ENCODE peak calls at places on chromosomes 2 and 18, in eight cellular contexts. One of them, this sample, is unnamed.

GRCh38 chr2:232420463-232421188 is 14.0 kb downstream of the ALPG start:
- DNase-seq in A172: no peak
- DNase-seq in HS-27A: no peak
- DNase-seq in T-helper 17 cell: no peak
- DNase-seq in stimulated activated CD8-positive, alpha-beta memory T cell treated with anti-CD3 and anti-CD28 coated beads, Interleukin-12 subunit alpha, Interleukin-12 subunit beta, amount 100 ng/mL, for 4 hours: no peak
- DNase-seq in neural progenitor cell: peak
- DNase-seq in GM03348: peak
- DNase-seq in AG09319: no peak
- DNase-seq in this sample: peak

GRCh38 chr2:233429175-233429897 is 75.0 kb downstream of the DGKD start:
- DNase-seq in A172: no peak
- DNase-seq in HS-27A: no peak
- DNase-seq in T-helper 17 cell: no peak
- DNase-seq in stimulated activated CD8-positive, alpha-beta memory T cell treated with anti-CD3 and anti-CD28 coated beads, Interleukin-12 subunit alpha, Interleukin-12 subunit beta, amount 100 ng/mL, for 4 hours: no peak
- DNase-seq in neural progenitor cell: no peak
- DNase-seq in GM03348: no peak
- DNase-seq in AG09319: no peak
- DNase-seq in this sample: no peak

GRCh38 chr2:47640356-47640755 is 142.6 kb upstream of the MSH6 start:
- DNase-seq in A172: no peak
- DNase-seq in HS-27A: no peak
- DNase-seq in T-helper 17 cell: no peak
- DNase-seq in stimulated activated CD8-positive, alpha-beta memory T cell treated with anti-CD3 and anti-CD28 coated beads, Interleukin-12 subunit alpha, Interleukin-12 subunit beta, amount 100 ng/mL, for 4 hours: no peak
- DNase-seq in neural progenitor cell: no peak
- DNase-seq in GM03348: no peak
- DNase-seq in AG09319: no peak
- DNase-seq in this sample: no peak

GRCh38 chr2:109487237-109487869 is 126.4 kb downstream of the SEPTIN10 start:
- DNase-seq in A172: peak
- DNase-seq in HS-27A: peak
- DNase-seq in T-helper 17 cell: no peak
- DNase-seq in stimulated activated CD8-positive, alpha-beta memory T cell treated with anti-CD3 and anti-CD28 coated beads, Interleukin-12 subunit alpha, Interleukin-12 subunit beta, amount 100 ng/mL, for 4 hours: no peak
- DNase-seq in neural progenitor cell: no peak
- DNase-seq in GM03348: no peak
- DNase-seq in AG09319: peak
- DNase-seq in this sample: no peak

GRCh38 chr2:28117104-28117596 is 226.6 kb downstream of the BABAM2 start:
- DNase-seq in A172: no peak
- DNase-seq in HS-27A: no peak
- DNase-seq in T-helper 17 cell: no peak
- DNase-seq in stimulated activated CD8-positive, alpha-beta memory T cell treated with anti-CD3 and anti-CD28 coated beads, Interleukin-12 subunit alpha, Interleukin-12 subunit beta, amount 100 ng/mL, for 4 hours: no peak
- DNase-seq in neural progenitor cell: no peak
- DNase-seq in GM03348: no peak
- DNase-seq in AG09319: no peak
- DNase-seq in this sample: no peak

GRCh38 chr18:67766930-67767329 is 250.4 kb upstream of the DSEL start:
- DNase-seq in A172: peak
- DNase-seq in HS-27A: no peak
- DNase-seq in T-helper 17 cell: no peak
- DNase-seq in stimulated activated CD8-positive, alpha-beta memory T cell treated with anti-CD3 and anti-CD28 coated beads, Interleukin-12 subunit alpha, Interleukin-12 subunit beta, amount 100 ng/mL, for 4 hours: no peak
- DNase-seq in neural progenitor cell: no peak
- DNase-seq in GM03348: no peak
- DNase-seq in AG09319: peak
- DNase-seq in this sample: no peak

GRCh38 chr2:241125626-241126025 is 23.5 kb upstream of the MTERF4 start:
- DNase-seq in A172: no peak
- DNase-seq in HS-27A: no peak
- DNase-seq in T-helper 17 cell: no peak
- DNase-seq in stimulated activated CD8-positive, alpha-beta memory T cell treated with anti-CD3 and anti-CD28 coated beads, Interleukin-12 subunit alpha, Interleukin-12 subunit beta, amount 100 ng/mL, for 4 hours: no peak
- DNase-seq in neural progenitor cell: no peak
- DNase-seq in GM03348: no peak
- DNase-seq in AG09319: no peak
- DNase-seq in this sample: no peak

GRCh38 chr2:231348173-231348572 is 47.3 kb upstream of the B3GNT7 start:
- DNase-seq in A172: no peak
- DNase-seq in HS-27A: no peak
- DNase-seq in T-helper 17 cell: no peak
- DNase-seq in stimulated activated CD8-positive, alpha-beta memory T cell treated with anti-CD3 and anti-CD28 coated beads, Interleukin-12 subunit alpha, Interleukin-12 subunit beta, amount 100 ng/mL, for 4 hours: no peak
- DNase-seq in neural progenitor cell: no peak
- DNase-seq in GM03348: no peak
- DNase-seq in AG09319: no peak
- DNase-seq in this sample: peak

GRCh38 chr2:219119422-219120043 is 41.1 kb downstream of the NHEJ1 start:
- DNase-seq in A172: peak
- DNase-seq in HS-27A: no peak
- DNase-seq in T-helper 17 cell: peak
- DNase-seq in stimulated activated CD8-positive, alpha-beta memory T cell treated with anti-CD3 and anti-CD28 coated beads, Interleukin-12 subunit alpha, Interleukin-12 subunit beta, amount 100 ng/mL, for 4 hours: no peak
- DNase-seq in neural progenitor cell: peak
- DNase-seq in GM03348: peak
- DNase-seq in AG09319: peak
- DNase-seq in this sample: peak

GRCh38 chr2:217902281-217903141 is 100.3 kb downstream of the TNS1 start:
- DNase-seq in A172: no peak
- DNase-seq in HS-27A: no peak
- DNase-seq in T-helper 17 cell: no peak
- DNase-seq in stimulated activated CD8-positive, alpha-beta memory T cell treated with anti-CD3 and anti-CD28 coated beads, Interleukin-12 subunit alpha, Interleukin-12 subunit beta, amount 100 ng/mL, for 4 hours: no peak
- DNase-seq in neural progenitor cell: no peak
- DNase-seq in GM03348: peak
- DNase-seq in AG09319: no peak
- DNase-seq in this sample: no peak

GRCh38 chr2:227804970-227805369 is 8.7 kb upstream of the CCL20 start:
- DNase-seq in A172: no peak
- DNase-seq in HS-27A: no peak
- DNase-seq in T-helper 17 cell: no peak
- DNase-seq in stimulated activated CD8-positive, alpha-beta memory T cell treated with anti-CD3 and anti-CD28 coated beads, Interleukin-12 subunit alpha, Interleukin-12 subunit beta, amount 100 ng/mL, for 4 hours: no peak
- DNase-seq in neural progenitor cell: no peak
- DNase-seq in GM03348: no peak
- DNase-seq in AG09319: no peak
- DNase-seq in this sample: no peak

GRCh38 chr2:26284132-26284531 is 39.4 kb downstream of the HADHB start:
- DNase-seq in A172: peak
- DNase-seq in HS-27A: peak
- DNase-seq in T-helper 17 cell: no peak
- DNase-seq in stimulated activated CD8-positive, alpha-beta memory T cell treated with anti-CD3 and anti-CD28 coated beads, Interleukin-12 subunit alpha, Interleukin-12 subunit beta, amount 100 ng/mL, for 4 hours: no peak
- DNase-seq in neural progenitor cell: no peak
- DNase-seq in GM03348: peak
- DNase-seq in AG09319: no peak
- DNase-seq in this sample: no peak

GRCh38 chr2:189982777-189983394 is 79.6 kb downstream of the MSTN start:
- DNase-seq in A172: peak
- DNase-seq in HS-27A: no peak
- DNase-seq in T-helper 17 cell: no peak
- DNase-seq in stimulated activated CD8-positive, alpha-beta memory T cell treated with anti-CD3 and anti-CD28 coated beads, Interleukin-12 subunit alpha, Interleukin-12 subunit beta, amount 100 ng/mL, for 4 hours: no peak
- DNase-seq in neural progenitor cell: peak
- DNase-seq in GM03348: peak
- DNase-seq in AG09319: no peak
- DNase-seq in this sample: peak

GRCh38 chr2:127320586-127321275 is 26.8 kb upstream of the ERCC3 start:
- DNase-seq in A172: no peak
- DNase-seq in HS-27A: no peak
- DNase-seq in T-helper 17 cell: no peak
- DNase-seq in stimulated activated CD8-positive, alpha-beta memory T cell treated with anti-CD3 and anti-CD28 coated beads, Interleukin-12 subunit alpha, Interleukin-12 subunit beta, amount 100 ng/mL, for 4 hours: no peak
- DNase-seq in neural progenitor cell: no peak
- DNase-seq in GM03348: no peak
- DNase-seq in AG09319: no peak
- DNase-seq in this sample: no peak

GRCh38 chr18:35889677-35890076 is 82.8 kb upstream of the RMP24 start:
- DNase-seq in A172: no peak
- DNase-seq in HS-27A: no peak
- DNase-seq in T-helper 17 cell: no peak
- DNase-seq in stimulated activated CD8-positive, alpha-beta memory T cell treated with anti-CD3 and anti-CD28 coated beads, Interleukin-12 subunit alpha, Interleukin-12 subunit beta, amount 100 ng/mL, for 4 hours: no peak
- DNase-seq in neural progenitor cell: no peak
- DNase-seq in GM03348: no peak
- DNase-seq in AG09319: no peak
- DNase-seq in this sample: no peak

GRCh38 chr2:154692927-154693326 is 5.6 kb upstream of the KCNJ3 start:
- DNase-seq in A172: peak
- DNase-seq in HS-27A: no peak
- DNase-seq in T-helper 17 cell: no peak
- DNase-seq in stimulated activated CD8-positive, alpha-beta memory T cell treated with anti-CD3 and anti-CD28 coated beads, Interleukin-12 subunit alpha, Interleukin-12 subunit beta, amount 100 ng/mL, for 4 hours: no peak
- DNase-seq in neural progenitor cell: no peak
- DNase-seq in GM03348: no peak
- DNase-seq in AG09319: no peak
- DNase-seq in this sample: no peak

GRCh38 chr2:156437272-156437671 is 1.1 kb downstream of the GPD2 start:
- DNase-seq in A172: no peak
- DNase-seq in HS-27A: no peak
- DNase-seq in T-helper 17 cell: no peak
- DNase-seq in stimulated activated CD8-positive, alpha-beta memory T cell treated with anti-CD3 and anti-CD28 coated beads, Interleukin-12 subunit alpha, Interleukin-12 subunit beta, amount 100 ng/mL, for 4 hours: no peak
- DNase-seq in neural progenitor cell: peak
- DNase-seq in GM03348: peak
- DNase-seq in AG09319: no peak
- DNase-seq in this sample: no peak

GRCh38 chr2:57434429-57434828 is 612.2 kb upstream of the VRK2 start:
- DNase-seq in A172: no peak
- DNase-seq in HS-27A: no peak
- DNase-seq in T-helper 17 cell: no peak
- DNase-seq in stimulated activated CD8-positive, alpha-beta memory T cell treated with anti-CD3 and anti-CD28 coated beads, Interleukin-12 subunit alpha, Interleukin-12 subunit beta, amount 100 ng/mL, for 4 hours: no peak
- DNase-seq in neural progenitor cell: no peak
- DNase-seq in GM03348: peak
- DNase-seq in AG09319: no peak
- DNase-seq in this sample: no peak

GRCh38 chr2:206443735-206444527 is 599 bp downstream of the ADAM23 start:
- DNase-seq in A172: no peak
- DNase-seq in HS-27A: no peak
- DNase-seq in T-helper 17 cell: no peak
- DNase-seq in stimulated activated CD8-positive, alpha-beta memory T cell treated with anti-CD3 and anti-CD28 coated beads, Interleukin-12 subunit alpha, Interleukin-12 subunit beta, amount 100 ng/mL, for 4 hours: no peak
- DNase-seq in neural progenitor cell: peak
- DNase-seq in GM03348: peak
- DNase-seq in AG09319: no peak
- DNase-seq in this sample: peak

GRCh38 chr2:166134252-166135151 is 6.7 kb upstream of the SCN1A start:
- DNase-seq in A172: no peak
- DNase-seq in HS-27A: no peak
- DNase-seq in T-helper 17 cell: no peak
- DNase-seq in stimulated activated CD8-positive, alpha-beta memory T cell treated with anti-CD3 and anti-CD28 coated beads, Interleukin-12 subunit alpha, Interleukin-12 subunit beta, amount 100 ng/mL, for 4 hours: no peak
- DNase-seq in neural progenitor cell: no peak
- DNase-seq in GM03348: no peak
- DNase-seq in AG09319: no peak
- DNase-seq in this sample: no peak

GRCh38 chr2:199818001-199818400 is 33.0 kb downstream of the FTCDNL1 start:
- DNase-seq in A172: no peak
- DNase-seq in HS-27A: no peak
- DNase-seq in T-helper 17 cell: no peak
- DNase-seq in stimulated activated CD8-positive, alpha-beta memory T cell treated with anti-CD3 and anti-CD28 coated beads, Interleukin-12 subunit alpha, Interleukin-12 subunit beta, amount 100 ng/mL, for 4 hours: no peak
- DNase-seq in neural progenitor cell: no peak
- DNase-seq in GM03348: no peak
- DNase-seq in AG09319: no peak
- DNase-seq in this sample: no peak

GRCh38 chr2:214604861-214605260 is 194.0 kb downstream of the VWC2L start:
- DNase-seq in A172: peak
- DNase-seq in HS-27A: peak
- DNase-seq in T-helper 17 cell: no peak
- DNase-seq in stimulated activated CD8-positive, alpha-beta memory T cell treated with anti-CD3 and anti-CD28 coated beads, Interleukin-12 subunit alpha, Interleukin-12 subunit beta, amount 100 ng/mL, for 4 hours: no peak
- DNase-seq in neural progenitor cell: no peak
- DNase-seq in GM03348: peak
- DNase-seq in AG09319: peak
- DNase-seq in this sample: peak

GRCh38 chr2:177754476-177754873 is 318.1 kb downstream of the PDE11A start:
- DNase-seq in A172: no peak
- DNase-seq in HS-27A: no peak
- DNase-seq in T-helper 17 cell: no peak
- DNase-seq in stimulated activated CD8-positive, alpha-beta memory T cell treated with anti-CD3 and anti-CD28 coated beads, Interleukin-12 subunit alpha, Interleukin-12 subunit beta, amount 100 ng/mL, for 4 hours: no peak
- DNase-seq in neural progenitor cell: no peak
- DNase-seq in GM03348: no peak
- DNase-seq in AG09319: no peak
- DNase-seq in this sample: no peak

GRCh38 chr2:214019229-214019972 is 391.5 kb upstream of the VWC2L start:
- DNase-seq in A172: peak
- DNase-seq in HS-27A: peak
- DNase-seq in T-helper 17 cell: no peak
- DNase-seq in stimulated activated CD8-positive, alpha-beta memory T cell treated with anti-CD3 and anti-CD28 coated beads, Interleukin-12 subunit alpha, Interleukin-12 subunit beta, amount 100 ng/mL, for 4 hours: no peak
- DNase-seq in neural progenitor cell: no peak
- DNase-seq in GM03348: peak
- DNase-seq in AG09319: peak
- DNase-seq in this sample: no peak

GRCh38 chr18:57299931-57300330 is 52.4 kb upstream of the ST8SIA3 start:
- DNase-seq in A172: no peak
- DNase-seq in HS-27A: no peak
- DNase-seq in T-helper 17 cell: no peak
- DNase-seq in stimulated activated CD8-positive, alpha-beta memory T cell treated with anti-CD3 and anti-CD28 coated beads, Interleukin-12 subunit alpha, Interleukin-12 subunit beta, amount 100 ng/mL, for 4 hours: no peak
- DNase-seq in neural progenitor cell: no peak
- DNase-seq in GM03348: no peak
- DNase-seq in AG09319: no peak
- DNase-seq in this sample: no peak

GRCh38 chr2:64922482-64923384 is 66.5 kb upstream of the SLC1A4 start:
- DNase-seq in A172: no peak
- DNase-seq in HS-27A: no peak
- DNase-seq in T-helper 17 cell: no peak
- DNase-seq in stimulated activated CD8-positive, alpha-beta memory T cell treated with anti-CD3 and anti-CD28 coated beads, Interleukin-12 subunit alpha, Interleukin-12 subunit beta, amount 100 ng/mL, for 4 hours: no peak
- DNase-seq in neural progenitor cell: peak
- DNase-seq in GM03348: no peak
- DNase-seq in AG09319: no peak
- DNase-seq in this sample: peak

GRCh38 chr2:8685697-8686358 is 4.0 kb downstream of the ID2 start:
- DNase-seq in A172: no peak
- DNase-seq in HS-27A: no peak
- DNase-seq in T-helper 17 cell: peak
- DNase-seq in stimulated activated CD8-positive, alpha-beta memory T cell treated with anti-CD3 and anti-CD28 coated beads, Interleukin-12 subunit alpha, Interleukin-12 subunit beta, amount 100 ng/mL, for 4 hours: peak
- DNase-seq in neural progenitor cell: peak
- DNase-seq in GM03348: peak
- DNase-seq in AG09319: no peak
- DNase-seq in this sample: peak

GRCh38 chr2:240564571-240565266 is 3.6 kb upstream of the RNPEPL1 start:
- DNase-seq in A172: no peak
- DNase-seq in HS-27A: no peak
- DNase-seq in T-helper 17 cell: no peak
- DNase-seq in stimulated activated CD8-positive, alpha-beta memory T cell treated with anti-CD3 and anti-CD28 coated beads, Interleukin-12 subunit alpha, Interleukin-12 subunit beta, amount 100 ng/mL, for 4 hours: no peak
- DNase-seq in neural progenitor cell: no peak
- DNase-seq in GM03348: no peak
- DNase-seq in AG09319: no peak
- DNase-seq in this sample: peak

GRCh38 chr2:25307949-25308557 is 33.7 kb downstream of the DNMT3A start:
- DNase-seq in A172: no peak
- DNase-seq in HS-27A: no peak
- DNase-seq in T-helper 17 cell: no peak
- DNase-seq in stimulated activated CD8-positive, alpha-beta memory T cell treated with anti-CD3 and anti-CD28 coated beads, Interleukin-12 subunit alpha, Interleukin-12 subunit beta, amount 100 ng/mL, for 4 hours: no peak
- DNase-seq in neural progenitor cell: no peak
- DNase-seq in GM03348: no peak
- DNase-seq in AG09319: no peak
- DNase-seq in this sample: no peak

GRCh38 chr18:79200546-79201268 is 131.5 kb downstream of the ATP9B start:
- DNase-seq in A172: peak
- DNase-seq in HS-27A: no peak
- DNase-seq in T-helper 17 cell: no peak
- DNase-seq in stimulated activated CD8-positive, alpha-beta memory T cell treated with anti-CD3 and anti-CD28 coated beads, Interleukin-12 subunit alpha, Interleukin-12 subunit beta, amount 100 ng/mL, for 4 hours: no peak
- DNase-seq in neural progenitor cell: peak
- DNase-seq in GM03348: peak
- DNase-seq in AG09319: no peak
- DNase-seq in this sample: peak

GRCh38 chr2:173884403-173884802 is 80.8 kb downstream of the SP3 start:
- DNase-seq in A172: peak
- DNase-seq in HS-27A: peak
- DNase-seq in T-helper 17 cell: no peak
- DNase-seq in stimulated activated CD8-positive, alpha-beta memory T cell treated with anti-CD3 and anti-CD28 coated beads, Interleukin-12 subunit alpha, Interleukin-12 subunit beta, amount 100 ng/mL, for 4 hours: no peak
- DNase-seq in neural progenitor cell: peak
- DNase-seq in GM03348: peak
- DNase-seq in AG09319: no peak
- DNase-seq in this sample: peak

GRCh38 chr2:96977631-96978195 is 8.7 kb downstream of the FAM178B start:
- DNase-seq in A172: peak
- DNase-seq in HS-27A: no peak
- DNase-seq in T-helper 17 cell: no peak
- DNase-seq in stimulated activated CD8-positive, alpha-beta memory T cell treated with anti-CD3 and anti-CD28 coated beads, Interleukin-12 subunit alpha, Interleukin-12 subunit beta, amount 100 ng/mL, for 4 hours: peak
- DNase-seq in neural progenitor cell: peak
- DNase-seq in GM03348: no peak
- DNase-seq in AG09319: no peak
- DNase-seq in this sample: no peak

GRCh38 chr2:54321062-54321461 is 65.0 kb upstream of the TSPYL6 start:
- DNase-seq in A172: no peak
- DNase-seq in HS-27A: no peak
- DNase-seq in T-helper 17 cell: no peak
- DNase-seq in stimulated activated CD8-positive, alpha-beta memory T cell treated with anti-CD3 and anti-CD28 coated beads, Interleukin-12 subunit alpha, Interleukin-12 subunit beta, amount 100 ng/mL, for 4 hours: no peak
- DNase-seq in neural progenitor cell: no peak
- DNase-seq in GM03348: no peak
- DNase-seq in AG09319: no peak
- DNase-seq in this sample: no peak